ENCODE peak calls at places on chromosomes 7 and 10, in five cellular contexts. N is neuronal stem cell, C is hepatocyte, F is fibroblast of lung, A is A673. O is an unnamed sample.

GRCh38 chr10:92844746-92845145 is 3.6 kb upstream of the EXOC6 start:
- DNase-seq in N (no peak), C (peak; percentile 13), A (no peak), F (peak; percentile 48), O (no peak)

GRCh38 chr7:77416621-77417371 is 647 bp upstream of the GSAP start:
- DNase-seq in N (no peak), F (no peak), C (no peak), A (no peak), O (no peak)

GRCh38 chr10:6347391-6347951 is 144.7 kb downstream of the PFKFB3 start:
- DNase-seq in F (peak; percentile 44), A (peak; percentile 20), N (no peak), C (no peak), O (no peak)

GRCh38 chr7:39663263-39663662 is 39.9 kb downstream of the RALA start:
- DNase-seq in A (no peak), F (no peak), N (no peak), C (no peak), O (no peak)

GRCh38 chr10:91409869-91410637 is at the start of gene HECTD2:
- DNase-seq in F (peak; percentile 73), N (peak; percentile 74), C (peak; percentile 94), A (peak; percentile 88), O (no peak)

GRCh38 chr10:97863808-97864207 is 14.2 kb downstream of the GOLGA7B start:
- DNase-seq in F (no peak), C (no peak), N (no peak), A (no peak), O (no peak)

GRCh38 chr7:6655636-6656385 is 18.7 kb downstream of the ZNF316 start:
- DNase-seq in A (no peak), F (no peak), C (no peak), N (no peak), O (no peak)

GRCh38 chr7:30699706-30700495 is 17.6 kb upstream of the CRHR2 start:
- DNase-seq in N (no peak), A (no peak), C (no peak), F (no peak), O (no peak)

GRCh38 chr10:59678884-59679301 is 30.8 kb downstream of the SLC16A9 start:
- DNase-seq in F (peak; percentile 84), C (peak; percentile 14), A (no peak), N (no peak), O (no peak)

GRCh38 chr7:113118074-113118959 is at the start of gene SMIM30:
- DNase-seq in C (peak; percentile 96), A (peak; percentile 95), N (peak; percentile 76), F (peak; percentile 87), O (peak; percentile 55)

GRCh38 chr10:104741127-104741526 is 100.0 kb downstream of the SORCS3 start:
- DNase-seq in A (no peak), F (no peak), C (no peak), N (no peak), O (no peak)

GRCh38 chr10:101310528-101311439 is 43.2 kb upstream of the BTRC start:
- DNase-seq in N (no peak), A (no peak), F (no peak), C (peak; percentile 36), O (no peak)

GRCh38 chr10:74437822-74438221 is 286.8 kb downstream of the ADK start:
- DNase-seq in F (peak; percentile 84), C (no peak), A (no peak), N (no peak), O (no peak)

GRCh38 chr7:41942468-41943097 is 239.7 kb upstream of the INHBA start:
- DNase-seq in F (peak; percentile 39), C (peak; percentile 79), N (no peak), A (no peak), O (no peak)

GRCh38 chr7:114083714-114084113 is 164.9 kb upstream of the PPP1R3A start:
- DNase-seq in F (no peak), N (peak; percentile 5), A (no peak), C (no peak), O (no peak)

GRCh38 chr7:92835140-92835850 is 1.1 kb downstream of the CDK6 start:
- DNase-seq in A (peak; percentile 78), C (peak; percentile 78), F (peak; percentile 74), N (peak; percentile 76), O (no peak)

GRCh38 chr7:125256446-125256845 is 326.8 kb upstream of the POT1 start:
- DNase-seq in C (peak; percentile 19), F (no peak), N (no peak), A (peak; percentile 1), O (no peak)

GRCh38 chr10:34731885-34732701 is 83.0 kb downstream of the PARD3 start:
- DNase-seq in A (peak; percentile 65), C (no peak), F (peak; percentile 81), N (no peak), O (no peak)

GRCh38 chr10:60048146-60048545 is 141.8 kb upstream of the CCDC6 start:
- DNase-seq in C (peak; percentile 17), A (peak; percentile 9), F (peak; percentile 63), N (peak; percentile 47), O (peak; percentile 45)

GRCh38 chr7:30136339-30136738 is 1.6 kb downstream of the MTURN start:
- DNase-seq in A (no peak), F (no peak), C (no peak), N (no peak), O (no peak)

GRCh38 chr7:15503603-15504280 is 58.1 kb downstream of the AGMO start:
- DNase-seq in N (no peak), F (peak; percentile 3), A (peak; percentile 57), C (no peak), O (no peak)

GRCh38 chr7:49797987-49798660 is 24.7 kb downstream of the VWC2 start:
- DNase-seq in N (no peak), A (no peak), C (no peak), F (no peak), O (no peak)

GRCh38 chr7:97006951-97007861 is 1.9 kb downstream of the DLX6 start:
- DNase-seq in N (peak; percentile 49), A (no peak), C (no peak), F (no peak), O (no peak)

GRCh38 chr10:120262857-120263547 is 194.0 kb upstream of the PLPP4 start:
- DNase-seq in A (no peak), N (no peak), C (no peak), F (peak; percentile 51), O (no peak)

GRCh38 chr7:76037310-76037709 is 10.5 kb downstream of the STYXL1 start:
- DNase-seq in F (peak; percentile 56), C (no peak), N (no peak), A (no peak), O (no peak)

GRCh38 chr10:30840386-30841074 is 191.1 kb downstream of the ZNF438 start:
- DNase-seq in C (no peak), A (no peak), F (no peak), N (no peak), O (no peak)
- H3K27ac ChIP-seq in C (no peak overlapping the region), A (no peak overlapping the region), F (no peak overlapping the region), N (no peak overlapping the region), O (no peak overlapping the region)

GRCh38 chr10:98921381-98921780 is 314.3 kb downstream of the HPSE2 start:
- DNase-seq in A (no peak), N (no peak), F (no peak), C (no peak), O (no peak)
- H3K27ac ChIP-seq in A (no peak overlapping the region), N (no peak overlapping the region), F (no peak overlapping the region), C (peak overlapping the region; percentile 51), O (no peak overlapping the region)

GRCh38 chr7:117478796-117479479 is 887 bp upstream of the CFTR start:
- DNase-seq in N (peak; percentile 51), A (no peak), C (peak; percentile 24), F (no peak), O (no peak)
- H3K27ac ChIP-seq in N (no peak overlapping the region), A (no peak overlapping the region), C (peak overlapping the region; percentile 92), F (no peak overlapping the region), O (no peak overlapping the region)

GRCh38 chr7:156327474-156327873 is 313.1 kb upstream of the RNF32 start:
- DNase-seq in A (no peak), F (no peak), N (no peak), C (no peak), O (no peak)
- H3K27ac ChIP-seq in A (no peak overlapping the region), F (no peak overlapping the region), N (peak overlapping the region; percentile 17), C (no peak overlapping the region), O (no peak overlapping the region)

GRCh38 chr10:558331-558730 is 131.1 kb downstream of the DIP2C start:
- DNase-seq in A (no peak), C (no peak), F (no peak), N (no peak), O (no peak)
- H3K27ac ChIP-seq in A (no peak overlapping the region), C (no peak overlapping the region), F (no peak overlapping the region), N (no peak overlapping the region), O (no peak overlapping the region)

GRCh38 chr7:320297-320696 is 30.3 kb downstream of the FOXL3 start:
- DNase-seq in A (no peak), N (no peak), C (no peak), F (no peak), O (no peak)

GRCh38 chr7:322708-323111 is 32.7 kb downstream of the FOXL3 start:
- DNase-seq in A (no peak), C (no peak), F (no peak), N (no peak), O (no peak)

GRCh38 chr7:323410-323809 is 33.4 kb downstream of the FOXL3 start:
- DNase-seq in A (no peak), C (no peak), F (no peak), N (no peak), O (no peak)

GRCh38 chr7:324011-324410 is 34.0 kb downstream of the FOXL3 start:
- DNase-seq in N (no peak), A (no peak), F (no peak), C (no peak), O (no peak)

DNA sequence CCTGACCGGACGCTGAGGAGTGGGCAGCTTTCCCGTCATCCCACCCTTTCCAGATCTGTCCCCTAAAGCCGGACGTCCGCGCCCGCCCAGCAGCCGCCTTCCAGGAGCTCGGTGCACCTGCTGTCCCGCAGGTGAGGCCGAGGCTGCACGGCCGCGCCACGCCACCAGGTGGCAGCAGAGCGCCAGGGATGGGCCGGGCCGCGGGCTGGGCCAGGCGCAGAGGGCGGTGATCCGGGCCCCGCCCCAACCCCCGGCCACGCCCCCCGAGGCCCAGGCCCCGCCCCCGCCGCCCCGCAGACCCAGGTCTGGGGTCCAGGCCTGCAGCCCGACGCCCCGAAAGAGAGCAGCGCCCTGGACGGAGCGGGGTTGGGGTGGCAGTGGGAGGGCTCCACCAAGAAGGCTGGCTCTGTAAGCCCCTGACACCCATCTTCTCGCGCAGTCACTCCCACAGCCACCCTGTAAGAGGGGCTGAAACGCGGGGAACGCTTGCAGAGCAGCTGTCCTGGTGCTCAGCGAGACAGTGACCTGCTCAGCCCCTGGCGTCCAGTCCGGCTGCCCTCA is 32.2 kb downstream of the FOXL3 start:
- DNase-seq in F (peak; percentile 10), A (peak; percentile 55), N (peak; percentile 74), C (peak; percentile 86), O (peak; percentile 41)
- H3K27ac ChIP-seq in F (no peak overlapping the region), A (no peak overlapping the region), N (no peak overlapping the region), C (peak overlapping the region; percentile 92), O (no peak overlapping the region)

O was measured in iPS DF 6.9.